ENCODE peak calls at places on chromosomes 7 and 10, in four cellular contexts. R is astrocyte of the cerebellum, B is transverse colon, A is H7. K is an unnamed sample.

GRCh38 chr7:159012353-159013069 is 132.2 kb downstream of the VIPR2 start:
- DNase-seq in R (no peak), B (peak), A (no peak), K (no peak)

GRCh38 chr10:62610649-62611229 is 193.8 kb upstream of the ADO start:
- DNase-seq in R (no peak), B (peak), A (peak), K (no peak)

GRCh38 chr7:150901160-150902035 is 49.1 kb downstream of the AOC1 start:
- DNase-seq in R (no peak), B (peak), A (no peak), K (no peak)

GRCh38 chr7:42593860-42594259 is 318.0 kb downstream of the C7orf25 start:
- DNase-seq in R (no peak), B (no peak), A (no peak), K (no peak)

GRCh38 chr7:115271332-115272235 is 349.7 kb downstream of the MDFIC start:
- DNase-seq in R (peak), B (no peak), A (no peak), K (peak)

GRCh38 chr10:97056003-97056630 is 129.6 kb downstream of the SLIT1 start:
- DNase-seq in R (no peak), B (no peak), A (peak), K (no peak)

GRCh38 chr10:3482200-3482993 is 302.6 kb downstream of the KLF6 start:
- DNase-seq in R (peak), B (peak), A (peak), K (peak)

GRCh38 chr7:7181519-7182155 is 707 bp upstream of the C1GALT1 start:
- DNase-seq in R (no peak), B (peak), A (peak), K (no peak)

GRCh38 chr7:121286742-121287699 is 41.8 kb upstream of the WNT16 start:
- DNase-seq in R (no peak), B (no peak), A (no peak), K (no peak)

GRCh38 chr10:6271663-6272062 is 68.9 kb downstream of the PFKFB3 start:
- DNase-seq in R (no peak), B (no peak), A (no peak), K (no peak)

GRCh38 chr10:24503627-24504320 is 219.9 kb downstream of the ARHGAP21 start:
- DNase-seq in R (peak), B (peak), A (peak), K (no peak)

GRCh38 chr10:44589181-44589884 is 204.4 kb upstream of the CXCL12 start:
- DNase-seq in R (no peak), B (no peak), A (no peak), K (no peak)

GRCh38 chr7:12570529-12571461 is at the start of gene SCIN:
- DNase-seq in R (no peak), B (peak), A (peak), K (no peak)

GRCh38 chr7:75808106-75808505 is 5.5 kb downstream of the CCL24 start:
- DNase-seq in R (no peak), B (no peak), A (no peak), K (no peak)

GRCh38 chr7:95491634-95492314 is 6.0 kb downstream of the ASB4 start:
- DNase-seq in R (no peak), B (peak), A (peak), K (no peak)

DNA sequence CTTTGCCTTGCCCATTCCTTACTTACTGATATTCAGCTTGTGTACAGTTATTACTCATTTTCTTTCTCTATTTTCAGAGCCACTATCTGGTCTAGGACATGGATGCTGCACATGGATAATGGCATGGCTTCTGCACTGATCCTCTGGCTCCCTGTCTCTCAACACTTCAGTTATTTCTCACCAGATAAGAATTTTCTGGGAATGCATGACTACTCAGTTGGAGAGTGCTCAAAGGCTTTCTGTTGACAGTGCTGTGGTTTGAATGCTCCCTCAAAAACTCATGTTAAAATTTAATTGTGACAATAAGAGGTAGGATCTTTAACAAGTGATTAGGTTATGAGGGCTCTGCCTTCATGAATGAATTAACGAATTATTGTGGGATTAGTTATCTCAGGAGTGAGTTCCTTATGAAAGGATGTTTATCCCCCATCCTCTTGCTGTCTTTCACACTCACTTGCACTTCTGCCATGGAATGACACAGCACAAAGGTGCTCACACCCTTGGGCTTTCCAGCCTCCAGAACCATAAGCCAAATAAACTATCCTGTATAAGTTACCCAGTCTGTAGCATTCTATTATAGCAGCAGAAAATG is 16.1 kb upstream of the PIK3CG start:
- DNase-seq in R (peak), B (no peak), A (no peak), K (peak)
- H3K4me3 ChIP-seq in R (no peak), B (no peak), A (no peak), K (no peak)

DNA sequence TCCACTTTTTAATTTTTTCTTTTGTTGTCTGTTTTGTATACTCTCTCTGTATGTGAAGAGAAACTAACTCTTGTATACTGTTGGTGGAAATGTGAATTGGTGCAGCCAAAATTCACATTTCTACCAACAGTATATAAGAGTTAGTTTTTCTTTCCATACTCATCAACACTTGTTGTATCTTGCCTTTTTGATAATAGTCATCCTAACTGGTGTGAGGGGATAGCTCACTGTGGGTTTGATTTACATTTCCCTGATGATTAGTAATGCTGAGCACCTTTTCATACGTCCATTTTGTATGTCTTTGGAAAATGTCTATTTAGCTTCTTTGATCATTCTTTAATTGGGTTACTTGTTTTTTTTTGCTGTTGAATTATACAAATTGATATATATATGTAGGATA is 375.5 kb upstream of the IGFBP3 start:
- DNase-seq in R (no peak), B (no peak), A (no peak), K (no peak)
- H3K4me3 ChIP-seq in R (no peak), B (no peak), A (no peak), K (no peak)

GRCh38 chr7:122889116-122889515 is 2.9 kb upstream of the CADPS2 start:
- DNase-seq in R (no peak), B (no peak), A (no peak), K (no peak)

GRCh38 chr7:122887848-122888247 is 1.6 kb upstream of the CADPS2 start:
- DNase-seq in R (no peak), B (no peak), A (no peak), K (no peak)

GRCh38 chr7:122886357-122887081 is at the start of gene CADPS2:
- DNase-seq in R (peak), B (peak), A (peak), K (peak)

GRCh38 chr7:122885583-122886356 is 490 bp downstream of the CADPS2 start:
- DNase-seq in R (no peak), B (peak), A (peak), K (no peak)

GRCh38 chr7:122887198-122887597 is 938 bp upstream of the CADPS2 start:
- DNase-seq in R (peak), B (peak), A (peak), K (peak)
- H3K4me3 ChIP-seq in R (peak), B (peak), A (peak), K (peak)

GRCh38 chr7:43870316-43870715 is 999 bp upstream of the MRPS24 start:
- DNase-seq in R (no peak), B (no peak), A (no peak), K (no peak)

GRCh38 chr7:43869898-43870240 is 552 bp upstream of the MRPS24 start:
- DNase-seq in R (peak), B (peak), A (peak), K (peak)

GRCh38 chr7:43871064-43871463 is 1.7 kb upstream of the MRPS24 start:
- DNase-seq in R (no peak), B (no peak), A (no peak), K (no peak)

GRCh38 chr7:43873300-43873699 is 4.0 kb upstream of the MRPS24 start:
- DNase-seq in R (no peak), B (peak), A (no peak), K (peak)

DNA sequence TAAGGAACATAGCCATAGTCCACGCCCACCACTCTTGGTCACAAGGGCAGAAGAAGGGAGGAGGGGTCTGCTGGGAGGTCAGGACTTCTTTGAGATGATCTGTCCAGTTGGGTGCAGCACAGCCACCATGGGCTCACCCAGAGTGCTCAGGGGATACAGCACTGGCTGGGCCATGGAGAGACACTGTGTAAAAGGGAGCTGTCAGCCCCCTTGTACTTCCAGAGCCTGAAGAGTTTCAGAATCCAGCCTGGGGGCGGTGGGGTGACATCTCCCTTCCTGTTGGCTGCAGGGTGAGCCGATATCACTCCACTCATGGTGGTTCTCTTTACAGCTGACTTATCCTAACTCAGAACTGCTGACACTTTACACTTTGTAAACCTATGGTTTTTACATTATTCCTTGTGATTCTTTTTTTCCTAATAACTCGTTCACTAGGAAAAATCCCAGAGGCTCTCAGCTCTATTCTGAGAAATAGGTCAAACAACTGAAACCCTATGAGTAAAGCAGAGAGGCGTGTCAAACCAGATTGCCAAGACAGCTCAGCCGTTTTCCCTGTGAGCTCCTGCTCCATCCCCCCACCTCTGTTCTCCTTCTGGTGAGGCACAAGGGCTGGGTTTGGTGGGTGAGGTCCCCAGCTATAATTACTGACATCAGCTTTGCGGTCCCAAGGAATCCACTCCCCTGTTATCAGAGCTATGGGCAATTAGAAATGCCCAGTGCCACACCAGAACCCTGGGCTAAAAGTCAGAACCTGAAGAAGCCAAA is 3.3 kb upstream of the MRPS24 start:
- DNase-seq in R (peak), B (peak), A (peak), K (peak)
- H3K4me3 ChIP-seq in R (no peak), B (no peak), A (no peak), K (no peak)

DNA sequence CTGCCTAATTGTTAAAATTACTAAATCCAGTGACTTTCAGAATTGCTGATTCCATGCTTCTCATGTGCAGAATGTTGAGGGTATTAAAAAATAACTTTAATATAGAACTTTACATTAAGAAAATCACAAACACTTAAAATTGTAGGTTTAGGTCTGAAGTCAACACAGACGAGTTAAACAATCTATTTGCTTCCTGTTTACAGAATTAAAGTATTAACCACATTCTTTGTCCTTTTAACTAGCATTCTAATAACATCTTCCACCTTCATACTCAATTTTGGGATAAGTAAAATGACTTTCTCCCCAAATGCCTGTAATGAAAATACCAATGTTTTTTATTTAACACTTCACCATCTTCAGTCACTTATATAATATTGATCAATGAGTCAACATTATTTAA is 2.2 kb downstream of the ITGB1 start:
- DNase-seq in R (no peak), B (no peak), A (no peak), K (no peak)
- H3K4me3 ChIP-seq in R (peak), B (peak), A (no peak), K (peak)

DNA sequence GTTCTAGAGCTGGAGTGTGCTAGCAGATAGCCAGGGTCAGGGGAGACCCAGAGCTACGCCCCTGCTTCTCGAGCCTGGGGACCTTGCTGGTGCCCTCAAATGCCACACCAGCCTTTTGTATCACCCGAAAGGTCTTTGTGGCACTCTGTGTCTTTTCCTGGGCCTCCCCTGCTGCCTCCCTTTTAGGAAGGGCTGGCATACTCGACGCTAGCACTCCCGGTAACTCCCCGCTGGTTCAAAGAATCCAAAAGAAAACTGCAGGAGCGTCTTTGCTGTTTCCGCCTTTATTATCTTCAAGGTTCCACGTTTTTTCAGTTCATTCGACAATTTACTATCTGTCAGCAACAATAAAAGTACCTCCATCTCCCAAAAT is 36.3 kb downstream of the CTBP2 start:
- DNase-seq in R (no peak), B (no peak), A (no peak), K (no peak)
- H3K4me3 ChIP-seq in R (no peak), B (peak), A (no peak), K (no peak)

GRCh38 chr10:18399158-18399557 is 252.2 kb downstream of the NSUN6 start:
- DNase-seq in R (no peak), B (no peak), A (no peak), K (no peak)

GRCh38 chr10:18401416-18402195 is 249.8 kb downstream of the NSUN6 start:
- DNase-seq in R (no peak), B (no peak), A (no peak), K (no peak)

GRCh38 chr10:18400201-18400910 is 251.0 kb downstream of the NSUN6 start:
- DNase-seq in R (no peak), B (peak), A (peak), K (no peak)

GRCh38 chr10:18402766-18403346 is 248.5 kb downstream of the NSUN6 start:
- DNase-seq in R (no peak), B (no peak), A (no peak), K (no peak)

GRCh38 chr10:18400911-18401260 is 250.5 kb downstream of the NSUN6 start:
- DNase-seq in R (no peak), B (peak), A (peak), K (no peak)
- H3K4me3 ChIP-seq in R (peak), B (peak), A (peak), K (no peak)

K was measured in AG09309.